ENCODE peak calls at places on chromosomes 16 and 17, in five cellular contexts. J, X, D, T and H are unnamed samples.

GRCh38 chr16:72766506-72766905 is 281.4 kb downstream of the ZFHX3 start:
- DNase-seq in J (no peak), X (no peak), D (no peak), T (no peak), H (no peak)

GRCh38 chr17:30788918-30789317 is 35.6 kb downstream of the CRLF3 start:
- DNase-seq in J (no peak), X (no peak), D (no peak), T (peak), H (no peak)

GRCh38 chr17:9897569-9897968 is 7.5 kb downstream of the RCVRN start:
- DNase-seq in J (no peak), X (no peak), D (peak), T (no peak), H (no peak)

GRCh38 chr17:19239544-19239943 is 2.4 kb downstream of the EPN2 start:
- DNase-seq in J (no peak), X (peak), D (no peak), T (peak), H (no peak)

GRCh38 chr16:3472878-3473595 is 22.3 kb downstream of the C16orf90 start:
- DNase-seq in J (no peak), X (no peak), D (no peak), T (peak), H (no peak)

GRCh38 chr17:13671341-13671740 is 69.6 kb upstream of the HS3ST3A1 start:
- DNase-seq in J (no peak), X (no peak), D (no peak), T (no peak), H (no peak)

GRCh38 chr17:17913695-17914332 is 58.4 kb downstream of the TOM1L2 start:
- DNase-seq in J (peak), X (peak), D (peak), T (peak), H (peak)

GRCh38 chr16:27313422-27314160 is at the start of gene IL4R:
- DNase-seq in J (no peak), X (peak), D (peak), T (peak), H (peak)

GRCh38 chr17:10210151-10210574 is 11.8 kb upstream of the GAS7 start:
- DNase-seq in J (no peak), X (no peak), D (no peak), T (peak), H (no peak)

GRCh38 chr17:74303300-74303699 is 22.7 kb upstream of the KIF19 start:
- DNase-seq in J (no peak), X (no peak), D (no peak), T (no peak), H (no peak)

GRCh38 chr16:89320717-89321501 is 103.4 kb downstream of the ZNF778 start:
- DNase-seq in J (peak), X (no peak), D (peak), T (peak), H (no peak)

GRCh38 chr16:15682105-15682570 is 32.1 kb downstream of the NDE1 start:
- DNase-seq in J (no peak), X (no peak), D (no peak), T (peak), H (peak)

GRCh38 chr16:85463228-85463611 is 149.9 kb upstream of the GSE1 start:
- DNase-seq in J (no peak), X (no peak), D (peak), T (no peak), H (no peak)

GRCh38 chr17:4598776-4599504 is 14.6 kb downstream of the SMTNL2 start:
- DNase-seq in J (no peak), X (no peak), D (peak), T (peak), H (no peak)

GRCh38 chr17:47176438-47176837 is 12.7 kb downstream of the CDC27 start:
- DNase-seq in J (no peak), X (no peak), D (no peak), T (no peak), H (no peak)

GRCh38 chr17:15740570-15741120 is 8.6 kb downstream of the TBC1D26 start:
- DNase-seq in J (no peak), X (no peak), D (no peak), T (no peak), H (no peak)

GRCh38 chr17:5610956-5611355 is 26.6 kb upstream of the NLRP1 start:
- DNase-seq in J (no peak), X (no peak), D (no peak), T (no peak), H (no peak)

GRCh38 chr16:66845791-66846221 is 1.6 kb downstream of the CA7 start:
- DNase-seq in J (no peak), X (no peak), D (no peak), T (no peak), H (no peak)

GRCh38 chr17:82248815-82249638 is 20.2 kb downstream of the SLC16A3 start:
- DNase-seq in J (no peak), X (peak), D (no peak), T (no peak), H (no peak)

GRCh38 chr17:15261818-15262290 is 3.3 kb downstream of the PMP22 start:
- DNase-seq in J (no peak), X (no peak), D (no peak), T (peak), H (no peak)

GRCh38 chr16:71648162-71648561 is 22.2 kb downstream of the MARVELD3 start:
- DNase-seq in J (no peak), X (no peak), D (no peak), T (no peak), H (no peak)

GRCh38 chr17:3918372-3919122 is 2.3 kb upstream of the P2RX1 start:
- DNase-seq in J (peak), X (no peak), D (no peak), T (no peak), H (no peak)

GRCh38 chr17:79740413-79740812 is 9.7 kb downstream of the ENPP7 start:
- DNase-seq in J (no peak), X (no peak), D (no peak), T (peak), H (no peak)

GRCh38 chr17:41329279-41329925 is 13.9 kb upstream of the KRTAP17-1 start:
- DNase-seq in J (peak), X (peak), D (peak), T (peak), H (peak)

GRCh38 chr16:78288915-78289314 is 189.5 kb downstream of the WWOX start:
- DNase-seq in J (no peak), X (no peak), D (no peak), T (no peak), H (no peak)

GRCh38 chr16:2252806-2253148 is 1.4 kb upstream of the ECI1 start:
- DNase-seq in J (no peak), X (no peak), D (no peak), T (no peak), H (no peak)

GRCh38 chr16:87581867-87582220 is 20.5 kb upstream of the JPH3 start:
- DNase-seq in J (peak), X (no peak), D (peak), T (peak), H (peak)

GRCh38 chr16:56793504-56793903 is 63.6 kb downstream of the NUP93 start:
- DNase-seq in J (no peak), X (no peak), D (peak), T (peak), H (no peak)

GRCh38 chr17:49035470-49036269 is 38.5 kb downstream of the IGF2BP1 start:
- DNase-seq in J (no peak), X (no peak), D (peak), T (peak), H (peak)